ENCODE peak calls at places on chromosome 16, in five cellular contexts. One of them, this sample, is unnamed.

GRCh38 chr16:24850289-24850931 is 4.6 kb downstream of the SLC5A11 start:
- DNase-seq in KG1: no peak
- DNase-seq in iPS-NIHi11: no peak
- DNase-seq in AG10803: peak
- DNase-seq in epithelial cell of esophagus: peak
- DNase-seq in this sample: peak

GRCh38 chr16:3065742-3066439 is 451 bp downstream of the IL32 start:
- DNase-seq in iPS-NIHi11: peak
- DNase-seq in epithelial cell of esophagus: no peak
- DNase-seq in KG1: no peak
- DNase-seq in AG10803: no peak
- DNase-seq in this sample: no peak

GRCh38 chr16:78321611-78322010 is 222.2 kb downstream of the WWOX start:
- DNase-seq in iPS-NIHi11: no peak
- DNase-seq in epithelial cell of esophagus: no peak
- DNase-seq in KG1: no peak
- DNase-seq in AG10803: no peak
- DNase-seq in this sample: no peak

GRCh38 chr16:89256651-89257254 is 39.2 kb downstream of the ZNF778 start:
- DNase-seq in AG10803: peak
- DNase-seq in iPS-NIHi11: peak
- DNase-seq in KG1: no peak
- DNase-seq in epithelial cell of esophagus: peak
- DNase-seq in this sample: peak

GRCh38 chr16:63461248-63461841 is 1425.1 kb upstream of the CDH8 start:
- DNase-seq in AG10803: peak
- DNase-seq in epithelial cell of esophagus: peak
- DNase-seq in iPS-NIHi11: peak
- DNase-seq in KG1: no peak
- DNase-seq in this sample: peak

GRCh38 chr16:67254809-67255552 is 6.2 kb downstream of the SLC9A5 start:
- DNase-seq in epithelial cell of esophagus: no peak
- DNase-seq in KG1: no peak
- DNase-seq in iPS-NIHi11: no peak
- DNase-seq in AG10803: no peak
- DNase-seq in this sample: no peak

GRCh38 chr16:768428-768827 is 7.9 kb downstream of the MSLN start:
- DNase-seq in iPS-NIHi11: no peak
- DNase-seq in epithelial cell of esophagus: no peak
- DNase-seq in KG1: no peak
- DNase-seq in AG10803: no peak
- DNase-seq in this sample: no peak

GRCh38 chr16:30379165-30379783 is 3.1 kb downstream of the SEPTIN1 start:
- DNase-seq in epithelial cell of esophagus: no peak
- DNase-seq in AG10803: no peak
- DNase-seq in KG1: no peak
- DNase-seq in iPS-NIHi11: no peak
- DNase-seq in this sample: no peak

GRCh38 chr16:88297178-88297720 is 85.5 kb upstream of the ZNF469 start:
- DNase-seq in KG1: no peak
- DNase-seq in epithelial cell of esophagus: peak
- DNase-seq in iPS-NIHi11: no peak
- DNase-seq in AG10803: no peak
- DNase-seq in this sample: no peak